ENCODE peak calls at places on chromosomes 6 and 20, in ten cellular contexts. One of them, this sample, is unnamed.

GRCh38 chr6:75431379-75431778 is 62.2 kb downstream of the FILIP1 start:
- DNase-seq in stimulated activated naive CD8-positive, alpha-beta T cell treated with anti-CD3 and anti-CD28 coated beads, Interleukin-15, Interleukin-2, amounts not matched to agents 100 U/mL and 50 U/mL, for 24 hours: no peak
- DNase-seq in activated T-helper 1 cell treated with anti-CD3 and anti-CD28 coated beads, Interleukin-12 subunit alpha, Interleukin-12 subunit beta, Interleukin-2, Interleukin-4 antibody, amounts not matched to agents 30 ng/mL and 10 ng/mL and 1 ng/mL, durations not matched to agents 14 hours and 24 hours and 36 hours: no peak
- DNase-seq in testis: no peak
- DNase-seq in amniotic epithelial cell: peak
- DNase-seq in GOT3: no peak
- DNase-seq in astrocyte of the hippocampus: peak
- DNase-seq in iris pigment epithelial cell: peak
- DNase-seq in RCC 7860: peak
- DNase-seq in DMS153: peak
- DNase-seq in this sample: no peak

GRCh38 chr20:62120990-62121775 is 1.1 kb upstream of the LSM14B start:
- DNase-seq in amniotic epithelial cell: peak
- DNase-seq in DMS153: peak
- DNase-seq in stimulated activated naive CD8-positive, alpha-beta T cell treated with anti-CD3 and anti-CD28 coated beads, Interleukin-15, Interleukin-2, amounts not matched to agents 100 U/mL and 50 U/mL, for 24 hours: no peak
- DNase-seq in iris pigment epithelial cell: peak
- DNase-seq in astrocyte of the hippocampus: no peak
- DNase-seq in RCC 7860: peak
- DNase-seq in GOT3: peak
- DNase-seq in activated T-helper 1 cell treated with anti-CD3 and anti-CD28 coated beads, Interleukin-12 subunit alpha, Interleukin-12 subunit beta, Interleukin-2, Interleukin-4 antibody, amounts not matched to agents 30 ng/mL and 10 ng/mL and 1 ng/mL, durations not matched to agents 14 hours and 24 hours and 36 hours: no peak
- DNase-seq in testis: peak
- DNase-seq in this sample: no peak

GRCh38 chr6:2196079-2196679 is 49.2 kb downstream of the GMDS start:
- DNase-seq in DMS153: no peak
- DNase-seq in RCC 7860: peak
- DNase-seq in amniotic epithelial cell: peak
- DNase-seq in astrocyte of the hippocampus: peak
- DNase-seq in testis: peak
- DNase-seq in activated T-helper 1 cell treated with anti-CD3 and anti-CD28 coated beads, Interleukin-12 subunit alpha, Interleukin-12 subunit beta, Interleukin-2, Interleukin-4 antibody, amounts not matched to agents 30 ng/mL and 10 ng/mL and 1 ng/mL, durations not matched to agents 14 hours and 24 hours and 36 hours: no peak
- DNase-seq in stimulated activated naive CD8-positive, alpha-beta T cell treated with anti-CD3 and anti-CD28 coated beads, Interleukin-15, Interleukin-2, amounts not matched to agents 100 U/mL and 50 U/mL, for 24 hours: peak
- DNase-seq in iris pigment epithelial cell: peak
- DNase-seq in GOT3: no peak
- DNase-seq in this sample: peak

GRCh38 chr6:144660545-144660944 is 375.4 kb downstream of the UTRN start:
- DNase-seq in activated T-helper 1 cell treated with anti-CD3 and anti-CD28 coated beads, Interleukin-12 subunit alpha, Interleukin-12 subunit beta, Interleukin-2, Interleukin-4 antibody, amounts not matched to agents 30 ng/mL and 10 ng/mL and 1 ng/mL, durations not matched to agents 14 hours and 24 hours and 36 hours: no peak
- DNase-seq in testis: no peak
- DNase-seq in stimulated activated naive CD8-positive, alpha-beta T cell treated with anti-CD3 and anti-CD28 coated beads, Interleukin-15, Interleukin-2, amounts not matched to agents 100 U/mL and 50 U/mL, for 24 hours: no peak
- DNase-seq in iris pigment epithelial cell: no peak
- DNase-seq in amniotic epithelial cell: no peak
- DNase-seq in GOT3: no peak
- DNase-seq in DMS153: no peak
- DNase-seq in RCC 7860: no peak
- DNase-seq in astrocyte of the hippocampus: no peak
- DNase-seq in this sample: no peak

GRCh38 chr6:31768717-31769257 is 6.3 kb downstream of the SAPCD1 start:
- DNase-seq in RCC 7860: no peak
- DNase-seq in amniotic epithelial cell: no peak
- DNase-seq in stimulated activated naive CD8-positive, alpha-beta T cell treated with anti-CD3 and anti-CD28 coated beads, Interleukin-15, Interleukin-2, amounts not matched to agents 100 U/mL and 50 U/mL, for 24 hours: no peak
- DNase-seq in GOT3: no peak
- DNase-seq in DMS153: no peak
- DNase-seq in astrocyte of the hippocampus: no peak
- DNase-seq in activated T-helper 1 cell treated with anti-CD3 and anti-CD28 coated beads, Interleukin-12 subunit alpha, Interleukin-12 subunit beta, Interleukin-2, Interleukin-4 antibody, amounts not matched to agents 30 ng/mL and 10 ng/mL and 1 ng/mL, durations not matched to agents 14 hours and 24 hours and 36 hours: no peak
- DNase-seq in testis: no peak
- DNase-seq in iris pigment epithelial cell: no peak
- DNase-seq in this sample: no peak

GRCh38 chr6:19691465-19692167 is 145.6 kb upstream of the ID4 start:
- DNase-seq in DMS153: no peak
- DNase-seq in iris pigment epithelial cell: no peak
- DNase-seq in RCC 7860: no peak
- DNase-seq in GOT3: no peak
- DNase-seq in astrocyte of the hippocampus: peak
- DNase-seq in stimulated activated naive CD8-positive, alpha-beta T cell treated with anti-CD3 and anti-CD28 coated beads, Interleukin-15, Interleukin-2, amounts not matched to agents 100 U/mL and 50 U/mL, for 24 hours: no peak
- DNase-seq in testis: peak
- DNase-seq in activated T-helper 1 cell treated with anti-CD3 and anti-CD28 coated beads, Interleukin-12 subunit alpha, Interleukin-12 subunit beta, Interleukin-2, Interleukin-4 antibody, amounts not matched to agents 30 ng/mL and 10 ng/mL and 1 ng/mL, durations not matched to agents 14 hours and 24 hours and 36 hours: no peak
- DNase-seq in amniotic epithelial cell: no peak
- DNase-seq in this sample: no peak

GRCh38 chr6:138032571-138032970 is 74.6 kb downstream of the PERP start:
- DNase-seq in astrocyte of the hippocampus: no peak
- DNase-seq in iris pigment epithelial cell: no peak
- DNase-seq in activated T-helper 1 cell treated with anti-CD3 and anti-CD28 coated beads, Interleukin-12 subunit alpha, Interleukin-12 subunit beta, Interleukin-2, Interleukin-4 antibody, amounts not matched to agents 30 ng/mL and 10 ng/mL and 1 ng/mL, durations not matched to agents 14 hours and 24 hours and 36 hours: no peak
- DNase-seq in RCC 7860: no peak
- DNase-seq in testis: no peak
- DNase-seq in stimulated activated naive CD8-positive, alpha-beta T cell treated with anti-CD3 and anti-CD28 coated beads, Interleukin-15, Interleukin-2, amounts not matched to agents 100 U/mL and 50 U/mL, for 24 hours: no peak
- DNase-seq in amniotic epithelial cell: no peak
- DNase-seq in GOT3: no peak
- DNase-seq in DMS153: no peak
- DNase-seq in this sample: no peak

GRCh38 chr6:36743032-36743431 is 45.4 kb downstream of the RAB44 start:
- DNase-seq in RCC 7860: no peak
- DNase-seq in testis: no peak
- DNase-seq in astrocyte of the hippocampus: no peak
- DNase-seq in activated T-helper 1 cell treated with anti-CD3 and anti-CD28 coated beads, Interleukin-12 subunit alpha, Interleukin-12 subunit beta, Interleukin-2, Interleukin-4 antibody, amounts not matched to agents 30 ng/mL and 10 ng/mL and 1 ng/mL, durations not matched to agents 14 hours and 24 hours and 36 hours: no peak
- DNase-seq in stimulated activated naive CD8-positive, alpha-beta T cell treated with anti-CD3 and anti-CD28 coated beads, Interleukin-15, Interleukin-2, amounts not matched to agents 100 U/mL and 50 U/mL, for 24 hours: no peak
- DNase-seq in iris pigment epithelial cell: no peak
- DNase-seq in amniotic epithelial cell: no peak
- DNase-seq in DMS153: no peak
- DNase-seq in GOT3: no peak
- DNase-seq in this sample: no peak

GRCh38 chr6:17785094-17785787 is 78.5 kb upstream of the NUP153 start:
- DNase-seq in DMS153: no peak
- DNase-seq in activated T-helper 1 cell treated with anti-CD3 and anti-CD28 coated beads, Interleukin-12 subunit alpha, Interleukin-12 subunit beta, Interleukin-2, Interleukin-4 antibody, amounts not matched to agents 30 ng/mL and 10 ng/mL and 1 ng/mL, durations not matched to agents 14 hours and 24 hours and 36 hours: no peak
- DNase-seq in amniotic epithelial cell: no peak
- DNase-seq in testis: no peak
- DNase-seq in astrocyte of the hippocampus: no peak
- DNase-seq in stimulated activated naive CD8-positive, alpha-beta T cell treated with anti-CD3 and anti-CD28 coated beads, Interleukin-15, Interleukin-2, amounts not matched to agents 100 U/mL and 50 U/mL, for 24 hours: no peak
- DNase-seq in GOT3: no peak
- DNase-seq in iris pigment epithelial cell: no peak
- DNase-seq in RCC 7860: no peak
- DNase-seq in this sample: no peak

GRCh38 chr20:14924433-14924832 is 587.0 kb upstream of the FLRT3 start:
- DNase-seq in activated T-helper 1 cell treated with anti-CD3 and anti-CD28 coated beads, Interleukin-12 subunit alpha, Interleukin-12 subunit beta, Interleukin-2, Interleukin-4 antibody, amounts not matched to agents 30 ng/mL and 10 ng/mL and 1 ng/mL, durations not matched to agents 14 hours and 24 hours and 36 hours: no peak
- DNase-seq in RCC 7860: no peak
- DNase-seq in testis: no peak
- DNase-seq in amniotic epithelial cell: no peak
- DNase-seq in iris pigment epithelial cell: no peak
- DNase-seq in DMS153: no peak
- DNase-seq in GOT3: no peak
- DNase-seq in stimulated activated naive CD8-positive, alpha-beta T cell treated with anti-CD3 and anti-CD28 coated beads, Interleukin-15, Interleukin-2, amounts not matched to agents 100 U/mL and 50 U/mL, for 24 hours: no peak
- DNase-seq in astrocyte of the hippocampus: no peak
- DNase-seq in this sample: no peak

GRCh38 chr20:42531675-42531985 is 658.1 kb downstream of the PTPRT start:
- DNase-seq in DMS153: no peak
- DNase-seq in testis: no peak
- DNase-seq in stimulated activated naive CD8-positive, alpha-beta T cell treated with anti-CD3 and anti-CD28 coated beads, Interleukin-15, Interleukin-2, amounts not matched to agents 100 U/mL and 50 U/mL, for 24 hours: no peak
- DNase-seq in RCC 7860: no peak
- DNase-seq in activated T-helper 1 cell treated with anti-CD3 and anti-CD28 coated beads, Interleukin-12 subunit alpha, Interleukin-12 subunit beta, Interleukin-2, Interleukin-4 antibody, amounts not matched to agents 30 ng/mL and 10 ng/mL and 1 ng/mL, durations not matched to agents 14 hours and 24 hours and 36 hours: no peak
- DNase-seq in astrocyte of the hippocampus: no peak
- DNase-seq in iris pigment epithelial cell: no peak
- DNase-seq in amniotic epithelial cell: no peak
- DNase-seq in GOT3: no peak
- DNase-seq in this sample: no peak

GRCh38 chr6:131532476-131533108 is 40.4 kb upstream of the ARG1 start:
- DNase-seq in amniotic epithelial cell: no peak
- DNase-seq in testis: no peak
- DNase-seq in iris pigment epithelial cell: no peak
- DNase-seq in GOT3: no peak
- DNase-seq in stimulated activated naive CD8-positive, alpha-beta T cell treated with anti-CD3 and anti-CD28 coated beads, Interleukin-15, Interleukin-2, amounts not matched to agents 100 U/mL and 50 U/mL, for 24 hours: peak
- DNase-seq in RCC 7860: no peak
- DNase-seq in astrocyte of the hippocampus: no peak
- DNase-seq in DMS153: no peak
- DNase-seq in activated T-helper 1 cell treated with anti-CD3 and anti-CD28 coated beads, Interleukin-12 subunit alpha, Interleukin-12 subunit beta, Interleukin-2, Interleukin-4 antibody, amounts not matched to agents 30 ng/mL and 10 ng/mL and 1 ng/mL, durations not matched to agents 14 hours and 24 hours and 36 hours: no peak
- DNase-seq in this sample: no peak

GRCh38 chr6:164210323-164210722 is 795.8 kb downstream of the QKI start:
- DNase-seq in astrocyte of the hippocampus: no peak
- DNase-seq in amniotic epithelial cell: no peak
- DNase-seq in RCC 7860: no peak
- DNase-seq in DMS153: no peak
- DNase-seq in activated T-helper 1 cell treated with anti-CD3 and anti-CD28 coated beads, Interleukin-12 subunit alpha, Interleukin-12 subunit beta, Interleukin-2, Interleukin-4 antibody, amounts not matched to agents 30 ng/mL and 10 ng/mL and 1 ng/mL, durations not matched to agents 14 hours and 24 hours and 36 hours: no peak
- DNase-seq in GOT3: no peak
- DNase-seq in stimulated activated naive CD8-positive, alpha-beta T cell treated with anti-CD3 and anti-CD28 coated beads, Interleukin-15, Interleukin-2, amounts not matched to agents 100 U/mL and 50 U/mL, for 24 hours: no peak
- DNase-seq in testis: no peak
- DNase-seq in iris pigment epithelial cell: no peak
- DNase-seq in this sample: no peak

GRCh38 chr6:105869835-105870506 is 216.2 kb upstream of the PRDM1 start:
- DNase-seq in activated T-helper 1 cell treated with anti-CD3 and anti-CD28 coated beads, Interleukin-12 subunit alpha, Interleukin-12 subunit beta, Interleukin-2, Interleukin-4 antibody, amounts not matched to agents 30 ng/mL and 10 ng/mL and 1 ng/mL, durations not matched to agents 14 hours and 24 hours and 36 hours: no peak
- DNase-seq in astrocyte of the hippocampus: no peak
- DNase-seq in RCC 7860: no peak
- DNase-seq in DMS153: no peak
- DNase-seq in testis: no peak
- DNase-seq in GOT3: no peak
- DNase-seq in iris pigment epithelial cell: no peak
- DNase-seq in stimulated activated naive CD8-positive, alpha-beta T cell treated with anti-CD3 and anti-CD28 coated beads, Interleukin-15, Interleukin-2, amounts not matched to agents 100 U/mL and 50 U/mL, for 24 hours: no peak
- DNase-seq in amniotic epithelial cell: no peak
- DNase-seq in this sample: no peak

GRCh38 chr6:18350271-18350670 is 36.9 kb upstream of the RNF144B start:
- DNase-seq in amniotic epithelial cell: peak
- DNase-seq in astrocyte of the hippocampus: peak
- DNase-seq in DMS153: no peak
- DNase-seq in GOT3: no peak
- DNase-seq in activated T-helper 1 cell treated with anti-CD3 and anti-CD28 coated beads, Interleukin-12 subunit alpha, Interleukin-12 subunit beta, Interleukin-2, Interleukin-4 antibody, amounts not matched to agents 30 ng/mL and 10 ng/mL and 1 ng/mL, durations not matched to agents 14 hours and 24 hours and 36 hours: no peak
- DNase-seq in stimulated activated naive CD8-positive, alpha-beta T cell treated with anti-CD3 and anti-CD28 coated beads, Interleukin-15, Interleukin-2, amounts not matched to agents 100 U/mL and 50 U/mL, for 24 hours: no peak
- DNase-seq in iris pigment epithelial cell: no peak
- DNase-seq in testis: no peak
- DNase-seq in RCC 7860: no peak
- DNase-seq in this sample: no peak

GRCh38 chr6:4946521-4946920 is 57.3 kb downstream of the RPP40 start:
- DNase-seq in activated T-helper 1 cell treated with anti-CD3 and anti-CD28 coated beads, Interleukin-12 subunit alpha, Interleukin-12 subunit beta, Interleukin-2, Interleukin-4 antibody, amounts not matched to agents 30 ng/mL and 10 ng/mL and 1 ng/mL, durations not matched to agents 14 hours and 24 hours and 36 hours: no peak
- DNase-seq in RCC 7860: no peak
- DNase-seq in stimulated activated naive CD8-positive, alpha-beta T cell treated with anti-CD3 and anti-CD28 coated beads, Interleukin-15, Interleukin-2, amounts not matched to agents 100 U/mL and 50 U/mL, for 24 hours: no peak
- DNase-seq in DMS153: no peak
- DNase-seq in GOT3: no peak
- DNase-seq in amniotic epithelial cell: no peak
- DNase-seq in astrocyte of the hippocampus: no peak
- DNase-seq in testis: no peak
- DNase-seq in iris pigment epithelial cell: no peak
- DNase-seq in this sample: no peak

GRCh38 chr6:33897193-33897479 is 93.3 kb upstream of the MLN start:
- DNase-seq in stimulated activated naive CD8-positive, alpha-beta T cell treated with anti-CD3 and anti-CD28 coated beads, Interleukin-15, Interleukin-2, amounts not matched to agents 100 U/mL and 50 U/mL, for 24 hours: no peak
- DNase-seq in testis: no peak
- DNase-seq in DMS153: no peak
- DNase-seq in iris pigment epithelial cell: no peak
- DNase-seq in amniotic epithelial cell: no peak
- DNase-seq in GOT3: no peak
- DNase-seq in activated T-helper 1 cell treated with anti-CD3 and anti-CD28 coated beads, Interleukin-12 subunit alpha, Interleukin-12 subunit beta, Interleukin-2, Interleukin-4 antibody, amounts not matched to agents 30 ng/mL and 10 ng/mL and 1 ng/mL, durations not matched to agents 14 hours and 24 hours and 36 hours: no peak
- DNase-seq in astrocyte of the hippocampus: no peak
- DNase-seq in RCC 7860: no peak
- DNase-seq in this sample: no peak

GRCh38 chr6:83488448-83488847 is 23.9 kb upstream of the PRSS35 start:
- DNase-seq in DMS153: no peak
- DNase-seq in stimulated activated naive CD8-positive, alpha-beta T cell treated with anti-CD3 and anti-CD28 coated beads, Interleukin-15, Interleukin-2, amounts not matched to agents 100 U/mL and 50 U/mL, for 24 hours: no peak
- DNase-seq in iris pigment epithelial cell: no peak
- DNase-seq in testis: no peak
- DNase-seq in GOT3: no peak
- DNase-seq in activated T-helper 1 cell treated with anti-CD3 and anti-CD28 coated beads, Interleukin-12 subunit alpha, Interleukin-12 subunit beta, Interleukin-2, Interleukin-4 antibody, amounts not matched to agents 30 ng/mL and 10 ng/mL and 1 ng/mL, durations not matched to agents 14 hours and 24 hours and 36 hours: no peak
- DNase-seq in amniotic epithelial cell: no peak
- DNase-seq in astrocyte of the hippocampus: no peak
- DNase-seq in RCC 7860: no peak
- DNase-seq in this sample: no peak

GRCh38 chr6:44582930-44583329 is 195.4 kb downstream of the CDC5L start:
- DNase-seq in iris pigment epithelial cell: no peak
- DNase-seq in amniotic epithelial cell: no peak
- DNase-seq in DMS153: no peak
- DNase-seq in activated T-helper 1 cell treated with anti-CD3 and anti-CD28 coated beads, Interleukin-12 subunit alpha, Interleukin-12 subunit beta, Interleukin-2, Interleukin-4 antibody, amounts not matched to agents 30 ng/mL and 10 ng/mL and 1 ng/mL, durations not matched to agents 14 hours and 24 hours and 36 hours: no peak
- DNase-seq in testis: no peak
- DNase-seq in stimulated activated naive CD8-positive, alpha-beta T cell treated with anti-CD3 and anti-CD28 coated beads, Interleukin-15, Interleukin-2, amounts not matched to agents 100 U/mL and 50 U/mL, for 24 hours: no peak
- DNase-seq in GOT3: no peak
- DNase-seq in RCC 7860: no peak
- DNase-seq in astrocyte of the hippocampus: no peak
- DNase-seq in this sample: no peak

GRCh38 chr6:129634411-129635230 is 75.4 kb downstream of the ARHGAP18 start:
- DNase-seq in RCC 7860: peak
- DNase-seq in astrocyte of the hippocampus: no peak
- DNase-seq in amniotic epithelial cell: no peak
- DNase-seq in activated T-helper 1 cell treated with anti-CD3 and anti-CD28 coated beads, Interleukin-12 subunit alpha, Interleukin-12 subunit beta, Interleukin-2, Interleukin-4 antibody, amounts not matched to agents 30 ng/mL and 10 ng/mL and 1 ng/mL, durations not matched to agents 14 hours and 24 hours and 36 hours: no peak
- DNase-seq in iris pigment epithelial cell: no peak
- DNase-seq in GOT3: no peak
- DNase-seq in stimulated activated naive CD8-positive, alpha-beta T cell treated with anti-CD3 and anti-CD28 coated beads, Interleukin-15, Interleukin-2, amounts not matched to agents 100 U/mL and 50 U/mL, for 24 hours: no peak
- DNase-seq in testis: no peak
- DNase-seq in DMS153: no peak
- DNase-seq in this sample: no peak

GRCh38 chr6:41527721-41528408 is 18.3 kb upstream of the FOXP4 start:
- DNase-seq in activated T-helper 1 cell treated with anti-CD3 and anti-CD28 coated beads, Interleukin-12 subunit alpha, Interleukin-12 subunit beta, Interleukin-2, Interleukin-4 antibody, amounts not matched to agents 30 ng/mL and 10 ng/mL and 1 ng/mL, durations not matched to agents 14 hours and 24 hours and 36 hours: no peak
- DNase-seq in stimulated activated naive CD8-positive, alpha-beta T cell treated with anti-CD3 and anti-CD28 coated beads, Interleukin-15, Interleukin-2, amounts not matched to agents 100 U/mL and 50 U/mL, for 24 hours: no peak
- DNase-seq in amniotic epithelial cell: peak
- DNase-seq in iris pigment epithelial cell: peak
- DNase-seq in RCC 7860: no peak
- DNase-seq in GOT3: no peak
- DNase-seq in DMS153: peak
- DNase-seq in testis: peak
- DNase-seq in astrocyte of the hippocampus: peak
- DNase-seq in this sample: no peak

GRCh38 chr6:158958504-158959386 is 41.3 kb downstream of the RSPH3 start:
- DNase-seq in stimulated activated naive CD8-positive, alpha-beta T cell treated with anti-CD3 and anti-CD28 coated beads, Interleukin-15, Interleukin-2, amounts not matched to agents 100 U/mL and 50 U/mL, for 24 hours: no peak
- DNase-seq in RCC 7860: no peak
- DNase-seq in DMS153: no peak
- DNase-seq in GOT3: no peak
- DNase-seq in activated T-helper 1 cell treated with anti-CD3 and anti-CD28 coated beads, Interleukin-12 subunit alpha, Interleukin-12 subunit beta, Interleukin-2, Interleukin-4 antibody, amounts not matched to agents 30 ng/mL and 10 ng/mL and 1 ng/mL, durations not matched to agents 14 hours and 24 hours and 36 hours: no peak
- DNase-seq in astrocyte of the hippocampus: no peak
- DNase-seq in testis: no peak
- DNase-seq in amniotic epithelial cell: no peak
- DNase-seq in iris pigment epithelial cell: no peak
- DNase-seq in this sample: no peak

GRCh38 chr6:138527376-138528092 is 28.2 kb upstream of the NHSL1 start:
- DNase-seq in stimulated activated naive CD8-positive, alpha-beta T cell treated with anti-CD3 and anti-CD28 coated beads, Interleukin-15, Interleukin-2, amounts not matched to agents 100 U/mL and 50 U/mL, for 24 hours: no peak
- DNase-seq in testis: no peak
- DNase-seq in activated T-helper 1 cell treated with anti-CD3 and anti-CD28 coated beads, Interleukin-12 subunit alpha, Interleukin-12 subunit beta, Interleukin-2, Interleukin-4 antibody, amounts not matched to agents 30 ng/mL and 10 ng/mL and 1 ng/mL, durations not matched to agents 14 hours and 24 hours and 36 hours: no peak
- DNase-seq in astrocyte of the hippocampus: peak
- DNase-seq in DMS153: no peak
- DNase-seq in GOT3: no peak
- DNase-seq in iris pigment epithelial cell: no peak
- DNase-seq in amniotic epithelial cell: no peak
- DNase-seq in RCC 7860: no peak
- DNase-seq in this sample: no peak

GRCh38 chr20:324177-325042 is 942 bp upstream of the SOX12 start:
- DNase-seq in GOT3: peak
- DNase-seq in iris pigment epithelial cell: peak
- DNase-seq in testis: peak
- DNase-seq in activated T-helper 1 cell treated with anti-CD3 and anti-CD28 coated beads, Interleukin-12 subunit alpha, Interleukin-12 subunit beta, Interleukin-2, Interleukin-4 antibody, amounts not matched to agents 30 ng/mL and 10 ng/mL and 1 ng/mL, durations not matched to agents 14 hours and 24 hours and 36 hours: peak
- DNase-seq in DMS153: peak
- DNase-seq in amniotic epithelial cell: peak
- DNase-seq in astrocyte of the hippocampus: peak
- DNase-seq in RCC 7860: peak
- DNase-seq in stimulated activated naive CD8-positive, alpha-beta T cell treated with anti-CD3 and anti-CD28 coated beads, Interleukin-15, Interleukin-2, amounts not matched to agents 100 U/mL and 50 U/mL, for 24 hours: peak
- DNase-seq in this sample: peak

GRCh38 chr6:118736351-118736750 is 85.0 kb upstream of the CEP85L start:
- DNase-seq in DMS153: no peak
- DNase-seq in stimulated activated naive CD8-positive, alpha-beta T cell treated with anti-CD3 and anti-CD28 coated beads, Interleukin-15, Interleukin-2, amounts not matched to agents 100 U/mL and 50 U/mL, for 24 hours: no peak
- DNase-seq in amniotic epithelial cell: no peak
- DNase-seq in RCC 7860: no peak
- DNase-seq in GOT3: no peak
- DNase-seq in astrocyte of the hippocampus: no peak
- DNase-seq in testis: no peak
- DNase-seq in iris pigment epithelial cell: no peak
- DNase-seq in activated T-helper 1 cell treated with anti-CD3 and anti-CD28 coated beads, Interleukin-12 subunit alpha, Interleukin-12 subunit beta, Interleukin-2, Interleukin-4 antibody, amounts not matched to agents 30 ng/mL and 10 ng/mL and 1 ng/mL, durations not matched to agents 14 hours and 24 hours and 36 hours: no peak
- DNase-seq in this sample: no peak